ENCODE peak calls at places on chromosome 22, in five cellular contexts. D is thoracic aorta; N is stimulated activated CD4-positive, alpha-beta T cell treated with anti-CD3 and anti-CD28 coated beads, Interleukin-4, amount 100 ng/mL, for 48 hours; F is stimulated activated CD8-positive, alpha-beta memory T cell treated with anti-CD3 and anti-CD28 coated beads, Interleukin-4, amount 100 ng/mL, for 4 hours; E is body of pancreas. X is an unnamed sample.

GRCh38 chr22:37304595-37305343 is 22.5 kb downstream of the CYTH4 start:
- DNase-seq in E (no peak), F (no peak), D (no peak), N (no peak), X (no peak)

GRCh38 chr22:20577045-20577444 is 69.6 kb downstream of the MED15 start:
- DNase-seq in E (no peak), F (no peak), D (no peak), N (no peak), X (no peak)

GRCh38 chr22:29032014-29032475 is 29.6 kb downstream of the C22orf31 start:
- DNase-seq in E (peak; percentile 30), D (no peak), F (no peak), N (no peak), X (no peak)

GRCh38 chr22:38097557-38098409 is 12.7 kb downstream of the BAIAP2L2 start:
- DNase-seq in D (no peak), E (no peak), F (no peak), N (no peak), X (no peak)

GRCh38 chr22:48488611-48489456 is 1338.8 kb downstream of the BRD1 start:
- DNase-seq in E (no peak), F (no peak), N (no peak), D (no peak), X (peak; percentile 16)

GRCh38 chr22:41857160-41857859 is 24.4 kb downstream of the SREBF2 start:
- DNase-seq in F (peak; percentile 48), E (peak; percentile 21), D (no peak), N (peak; percentile 82), X (no peak)

GRCh38 chr22:23908561-23909205 is 14.5 kb downstream of the MIF start:
- DNase-seq in D (no peak), N (no peak), F (no peak), E (no peak), X (no peak)

GRCh38 chr22:37476389-37477329 is 9.5 kb downstream of the MFNG start:
- DNase-seq in D (no peak), E (no peak), N (no peak), F (no peak), X (no peak)

GRCh38 chr22:21690401-21690801 is 24.6 kb downstream of the PPIL2 start:
- DNase-seq in E (no peak), D (no peak), N (no peak), F (no peak), X (no peak)

GRCh38 chr22:20881869-20882815 is 23.3 kb downstream of the SNAP29 start:
- DNase-seq in E (no peak), D (no peak), N (no peak), F (no peak), X (no peak)